ENCODE peak calls at places on chromosomes 3 and 15, in eight cellular contexts. One of them, this sample, is unnamed.

GRCh38 chr3:127816783-127817182 is 5.5 kb downstream of the MGLL start:
- DNase-seq in activated B cell treated with CpG ODN at 0.5 μM for 24 hours: no peak
- DNase-seq in Daoy: no peak
- DNase-seq in dorsolateral prefrontal cortex: no peak
- DNase-seq in A549: no peak
- DNase-seq in stomach: no peak
- DNase-seq in activated naive CD4-positive, alpha-beta T cell treated with anti-CD3 and anti-CD28 coated beads, Interleukin-2, amount 50 U/mL, for 72 hours: no peak
- DNase-seq in left ventricle myocardium inferior: no peak
- DNase-seq in this sample: no peak

GRCh38 chr3:172625404-172625803 is 85.5 kb downstream of the NCEH1 start:
- DNase-seq in activated B cell treated with CpG ODN at 0.5 μM for 24 hours: no peak
- DNase-seq in dorsolateral prefrontal cortex: no peak
- DNase-seq in A549: no peak
- DNase-seq in Daoy: no peak
- DNase-seq in activated naive CD4-positive, alpha-beta T cell treated with anti-CD3 and anti-CD28 coated beads, Interleukin-2, amount 50 U/mL, for 72 hours: no peak
- DNase-seq in stomach: no peak
- DNase-seq in left ventricle myocardium inferior: no peak
- DNase-seq in this sample: no peak

GRCh38 chr3:103167850-103168249 is 733.0 kb downstream of the ZPLD1 start:
- DNase-seq in activated naive CD4-positive, alpha-beta T cell treated with anti-CD3 and anti-CD28 coated beads, Interleukin-2, amount 50 U/mL, for 72 hours: no peak
- DNase-seq in activated B cell treated with CpG ODN at 0.5 μM for 24 hours: no peak
- DNase-seq in dorsolateral prefrontal cortex: no peak
- DNase-seq in left ventricle myocardium inferior: no peak
- DNase-seq in stomach: no peak
- DNase-seq in A549: no peak
- DNase-seq in Daoy: no peak
- DNase-seq in this sample: no peak

GRCh38 chr3:14540209-14540575 is at the start of gene GRIP2:
- DNase-seq in left ventricle myocardium inferior: peak
- DNase-seq in activated naive CD4-positive, alpha-beta T cell treated with anti-CD3 and anti-CD28 coated beads, Interleukin-2, amount 50 U/mL, for 72 hours: no peak
- DNase-seq in A549: no peak
- DNase-seq in stomach: no peak
- DNase-seq in dorsolateral prefrontal cortex: no peak
- DNase-seq in activated B cell treated with CpG ODN at 0.5 μM for 24 hours: no peak
- DNase-seq in Daoy: no peak
- DNase-seq in this sample: no peak

GRCh38 chr15:73792429-73792828 is 39.3 kb upstream of the INSYN1 start:
- DNase-seq in activated naive CD4-positive, alpha-beta T cell treated with anti-CD3 and anti-CD28 coated beads, Interleukin-2, amount 50 U/mL, for 72 hours: no peak
- DNase-seq in dorsolateral prefrontal cortex: no peak
- DNase-seq in A549: no peak
- DNase-seq in left ventricle myocardium inferior: peak
- DNase-seq in stomach: no peak
- DNase-seq in Daoy: no peak
- DNase-seq in activated B cell treated with CpG ODN at 0.5 μM for 24 hours: no peak
- DNase-seq in this sample: no peak

GRCh38 chr3:82376883-82377282 is 615.4 kb upstream of the GBE1 start:
- DNase-seq in dorsolateral prefrontal cortex: no peak
- DNase-seq in Daoy: no peak
- DNase-seq in activated naive CD4-positive, alpha-beta T cell treated with anti-CD3 and anti-CD28 coated beads, Interleukin-2, amount 50 U/mL, for 72 hours: no peak
- DNase-seq in left ventricle myocardium inferior: no peak
- DNase-seq in stomach: no peak
- DNase-seq in A549: no peak
- DNase-seq in activated B cell treated with CpG ODN at 0.5 μM for 24 hours: no peak
- DNase-seq in this sample: no peak

GRCh38 chr15:36844453-36845094 is 255.8 kb downstream of the MEIS2 start:
- DNase-seq in activated naive CD4-positive, alpha-beta T cell treated with anti-CD3 and anti-CD28 coated beads, Interleukin-2, amount 50 U/mL, for 72 hours: no peak
- DNase-seq in activated B cell treated with CpG ODN at 0.5 μM for 24 hours: no peak
- DNase-seq in stomach: no peak
- DNase-seq in A549: no peak
- DNase-seq in left ventricle myocardium inferior: no peak
- DNase-seq in dorsolateral prefrontal cortex: no peak
- DNase-seq in Daoy: no peak
- DNase-seq in this sample: no peak

GRCh38 chr3:118557513-118557912 is 477.1 kb downstream of the IGSF11 start:
- DNase-seq in stomach: no peak
- DNase-seq in activated naive CD4-positive, alpha-beta T cell treated with anti-CD3 and anti-CD28 coated beads, Interleukin-2, amount 50 U/mL, for 72 hours: no peak
- DNase-seq in Daoy: no peak
- DNase-seq in dorsolateral prefrontal cortex: no peak
- DNase-seq in A549: no peak
- DNase-seq in activated B cell treated with CpG ODN at 0.5 μM for 24 hours: no peak
- DNase-seq in left ventricle myocardium inferior: no peak
- DNase-seq in this sample: no peak

GRCh38 chr3:141764946-141765345 is 1.7 kb downstream of the GRK7 start:
- DNase-seq in A549: no peak
- DNase-seq in activated B cell treated with CpG ODN at 0.5 μM for 24 hours: no peak
- DNase-seq in stomach: no peak
- DNase-seq in Daoy: no peak
- DNase-seq in dorsolateral prefrontal cortex: no peak
- DNase-seq in activated naive CD4-positive, alpha-beta T cell treated with anti-CD3 and anti-CD28 coated beads, Interleukin-2, amount 50 U/mL, for 72 hours: no peak
- DNase-seq in left ventricle myocardium inferior: no peak
- DNase-seq in this sample: no peak

GRCh38 chr15:58332676-58333400 is 99.0 kb upstream of the LIPC start:
- DNase-seq in left ventricle myocardium inferior: no peak
- DNase-seq in stomach: no peak
- DNase-seq in activated B cell treated with CpG ODN at 0.5 μM for 24 hours: no peak
- DNase-seq in A549: peak
- DNase-seq in dorsolateral prefrontal cortex: no peak
- DNase-seq in Daoy: no peak
- DNase-seq in activated naive CD4-positive, alpha-beta T cell treated with anti-CD3 and anti-CD28 coated beads, Interleukin-2, amount 50 U/mL, for 72 hours: no peak
- DNase-seq in this sample: peak

GRCh38 chr3:20141841-20142240 is 44.2 kb downstream of the SGO1 start:
- DNase-seq in activated naive CD4-positive, alpha-beta T cell treated with anti-CD3 and anti-CD28 coated beads, Interleukin-2, amount 50 U/mL, for 72 hours: no peak
- DNase-seq in A549: no peak
- DNase-seq in Daoy: no peak
- DNase-seq in stomach: no peak
- DNase-seq in left ventricle myocardium inferior: peak
- DNase-seq in dorsolateral prefrontal cortex: peak
- DNase-seq in activated B cell treated with CpG ODN at 0.5 μM for 24 hours: no peak
- DNase-seq in this sample: no peak

GRCh38 chr15:59166601-59167265 is 39.9 kb upstream of the LDHAL6B start:
- DNase-seq in dorsolateral prefrontal cortex: no peak
- DNase-seq in activated naive CD4-positive, alpha-beta T cell treated with anti-CD3 and anti-CD28 coated beads, Interleukin-2, amount 50 U/mL, for 72 hours: no peak
- DNase-seq in left ventricle myocardium inferior: no peak
- DNase-seq in stomach: no peak
- DNase-seq in Daoy: no peak
- DNase-seq in activated B cell treated with CpG ODN at 0.5 μM for 24 hours: no peak
- DNase-seq in A549: no peak
- DNase-seq in this sample: no peak

GRCh38 chr3:194313642-194314430 is 37.3 kb downstream of the CPN2 start:
- DNase-seq in activated naive CD4-positive, alpha-beta T cell treated with anti-CD3 and anti-CD28 coated beads, Interleukin-2, amount 50 U/mL, for 72 hours: no peak
- DNase-seq in A549: no peak
- DNase-seq in dorsolateral prefrontal cortex: no peak
- DNase-seq in left ventricle myocardium inferior: peak
- DNase-seq in activated B cell treated with CpG ODN at 0.5 μM for 24 hours: no peak
- DNase-seq in stomach: no peak
- DNase-seq in Daoy: peak
- DNase-seq in this sample: no peak

GRCh38 chr15:77869021-77869895 is 208.3 kb downstream of the TBC1D2B start:
- DNase-seq in stomach: no peak
- DNase-seq in activated naive CD4-positive, alpha-beta T cell treated with anti-CD3 and anti-CD28 coated beads, Interleukin-2, amount 50 U/mL, for 72 hours: no peak
- DNase-seq in Daoy: peak
- DNase-seq in activated B cell treated with CpG ODN at 0.5 μM for 24 hours: no peak
- DNase-seq in dorsolateral prefrontal cortex: peak
- DNase-seq in A549: no peak
- DNase-seq in left ventricle myocardium inferior: peak
- DNase-seq in this sample: peak

GRCh38 chr3:150082898-150083652 is 112.4 kb upstream of the PFN2 start:
- DNase-seq in Daoy: no peak
- DNase-seq in activated naive CD4-positive, alpha-beta T cell treated with anti-CD3 and anti-CD28 coated beads, Interleukin-2, amount 50 U/mL, for 72 hours: no peak
- DNase-seq in stomach: no peak
- DNase-seq in A549: no peak
- DNase-seq in dorsolateral prefrontal cortex: no peak
- DNase-seq in left ventricle myocardium inferior: no peak
- DNase-seq in activated B cell treated with CpG ODN at 0.5 μM for 24 hours: no peak
- DNase-seq in this sample: no peak

GRCh38 chr3:4633078-4634004 is 140.2 kb downstream of the ITPR1 start:
- DNase-seq in Daoy: peak
- DNase-seq in left ventricle myocardium inferior: no peak
- DNase-seq in stomach: no peak
- DNase-seq in A549: peak
- DNase-seq in dorsolateral prefrontal cortex: no peak
- DNase-seq in activated naive CD4-positive, alpha-beta T cell treated with anti-CD3 and anti-CD28 coated beads, Interleukin-2, amount 50 U/mL, for 72 hours: peak
- DNase-seq in activated B cell treated with CpG ODN at 0.5 μM for 24 hours: no peak
- DNase-seq in this sample: peak

GRCh38 chr3:12227833-12228232 is 61.0 kb upstream of the PPARG start:
- DNase-seq in activated naive CD4-positive, alpha-beta T cell treated with anti-CD3 and anti-CD28 coated beads, Interleukin-2, amount 50 U/mL, for 72 hours: no peak
- DNase-seq in Daoy: peak
- DNase-seq in left ventricle myocardium inferior: no peak
- DNase-seq in stomach: no peak
- DNase-seq in A549: no peak
- DNase-seq in activated B cell treated with CpG ODN at 0.5 μM for 24 hours: no peak
- DNase-seq in dorsolateral prefrontal cortex: no peak
- DNase-seq in this sample: peak

This sample was measured in RCC 7860.